ENCODE peak calls at places on chromosomes 11 and 22, in six cellular contexts. One of them, this sample, is unnamed.

GRCh38 chr11:116657842-116658825 is 114.7 kb downstream of the BUD13 start:
- DNase-seq in body of pancreas: no peak
- DNase-seq in sigmoid colon: no peak
- DNase-seq in M059J: peak; percentile 20
- DNase-seq in central memory CD8-positive, alpha-beta T cell: no peak
- DNase-seq in ureter: no peak
- DNase-seq in this sample: peak; percentile 38

GRCh38 chr11:2762451-2762850 is 62.7 kb upstream of the KCNQ1OT1 start:
- DNase-seq in body of pancreas: no peak
- DNase-seq in sigmoid colon: no peak
- DNase-seq in M059J: no peak
- DNase-seq in central memory CD8-positive, alpha-beta T cell: no peak
- DNase-seq in ureter: no peak
- DNase-seq in this sample: peak; percentile 69

GRCh38 chr11:20565236-20565635 is 34.2 kb upstream of the SLC6A5 start:
- DNase-seq in body of pancreas: no peak
- DNase-seq in sigmoid colon: no peak
- DNase-seq in M059J: no peak
- DNase-seq in central memory CD8-positive, alpha-beta T cell: no peak
- DNase-seq in ureter: no peak
- DNase-seq in this sample: no peak

GRCh38 chr11:100890779-100891178 is 203.7 kb downstream of the ARHGAP42 start:
- DNase-seq in body of pancreas: no peak
- DNase-seq in sigmoid colon: no peak
- DNase-seq in M059J: peak; percentile 92
- DNase-seq in central memory CD8-positive, alpha-beta T cell: no peak
- DNase-seq in ureter: no peak
- DNase-seq in this sample: no peak

GRCh38 chr22:17842386-17842785 is 68.1 kb upstream of the BID start:
- DNase-seq in body of pancreas: no peak
- DNase-seq in sigmoid colon: peak; percentile 76
- DNase-seq in M059J: no peak
- DNase-seq in central memory CD8-positive, alpha-beta T cell: peak; percentile 53
- DNase-seq in ureter: no peak
- DNase-seq in this sample: no peak

GRCh38 chr11:103091024-103091423 is 936 bp downstream of the DCUN1D5 start:
- DNase-seq in body of pancreas: no peak
- DNase-seq in sigmoid colon: no peak
- DNase-seq in M059J: peak; percentile 23
- DNase-seq in central memory CD8-positive, alpha-beta T cell: no peak
- DNase-seq in ureter: no peak
- DNase-seq in this sample: no peak

GRCh38 chr11:70400643-70401042 is 2.3 kb downstream of the CTTN start:
- DNase-seq in body of pancreas: no peak
- DNase-seq in sigmoid colon: no peak
- DNase-seq in M059J: no peak
- DNase-seq in central memory CD8-positive, alpha-beta T cell: no peak
- DNase-seq in ureter: no peak
- DNase-seq in this sample: no peak

GRCh38 chr11:13486926-13487660 is 8.7 kb downstream of the PTH start:
- DNase-seq in body of pancreas: peak; percentile 63
- DNase-seq in sigmoid colon: no peak
- DNase-seq in M059J: peak; percentile 25
- DNase-seq in central memory CD8-positive, alpha-beta T cell: peak; percentile 27
- DNase-seq in ureter: peak; percentile 68
- DNase-seq in this sample: no peak

GRCh38 chr22:23565942-23566715 is 14.0 kb downstream of the IGLL1 start:
- DNase-seq in body of pancreas: peak; percentile 10
- DNase-seq in sigmoid colon: peak; percentile 51
- DNase-seq in M059J: no peak
- DNase-seq in central memory CD8-positive, alpha-beta T cell: no peak
- DNase-seq in ureter: no peak
- DNase-seq in this sample: no peak

GRCh38 chr22:45503071-45503815 is 560 bp downstream of the FBLN1 start:
- DNase-seq in body of pancreas: no peak
- DNase-seq in sigmoid colon: no peak
- DNase-seq in M059J: no peak
- DNase-seq in central memory CD8-positive, alpha-beta T cell: no peak
- DNase-seq in ureter: no peak
- DNase-seq in this sample: no peak

GRCh38 chr22:28952857-28953256 is 69.5 kb downstream of the ZNRF3 start:
- DNase-seq in body of pancreas: no peak
- DNase-seq in sigmoid colon: no peak
- DNase-seq in M059J: peak; percentile 19
- DNase-seq in central memory CD8-positive, alpha-beta T cell: no peak
- DNase-seq in ureter: no peak
- DNase-seq in this sample: no peak

GRCh38 chr22:17902960-17903359 is 121.4 kb downstream of the MICAL3 start:
- DNase-seq in body of pancreas: no peak
- DNase-seq in sigmoid colon: no peak
- DNase-seq in M059J: no peak
- DNase-seq in central memory CD8-positive, alpha-beta T cell: no peak
- DNase-seq in ureter: no peak
- DNase-seq in this sample: no peak

GRCh38 chr11:119709638-119710346 is 19.2 kb downstream of the NECTIN1 start:
- DNase-seq in body of pancreas: peak; percentile 57
- DNase-seq in sigmoid colon: no peak
- DNase-seq in M059J: peak; percentile 49
- DNase-seq in central memory CD8-positive, alpha-beta T cell: no peak
- DNase-seq in ureter: no peak
- DNase-seq in this sample: no peak

GRCh38 chr11:14242198-14242597 is 116.8 kb downstream of the RRAS2 start:
- DNase-seq in body of pancreas: peak; percentile 42
- DNase-seq in sigmoid colon: no peak
- DNase-seq in M059J: no peak
- DNase-seq in central memory CD8-positive, alpha-beta T cell: no peak
- DNase-seq in ureter: no peak
- DNase-seq in this sample: no peak

GRCh38 chr22:48937032-48937639 is 890.5 kb downstream of the BRD1 start:
- DNase-seq in body of pancreas: no peak
- DNase-seq in sigmoid colon: peak; percentile 20
- DNase-seq in M059J: no peak
- DNase-seq in central memory CD8-positive, alpha-beta T cell: no peak
- DNase-seq in ureter: peak; percentile 23
- DNase-seq in this sample: peak; percentile 35

GRCh38 chr11:108754901-108755625 is 90.2 kb downstream of the DDX10 start:
- DNase-seq in body of pancreas: no peak
- DNase-seq in sigmoid colon: peak; percentile 65
- DNase-seq in M059J: peak; percentile 59
- DNase-seq in central memory CD8-positive, alpha-beta T cell: no peak
- DNase-seq in ureter: no peak
- DNase-seq in this sample: no peak

GRCh38 chr11:72812968-72813739 is 1.1 kb upstream of the ATG16L2 start:
- DNase-seq in body of pancreas: peak; percentile 58
- DNase-seq in sigmoid colon: peak; percentile 78
- DNase-seq in M059J: peak; percentile 91
- DNase-seq in central memory CD8-positive, alpha-beta T cell: peak; percentile 54
- DNase-seq in ureter: peak; percentile 56
- DNase-seq in this sample: peak; percentile 94

GRCh38 chr11:34655335-34656008 is 34.6 kb downstream of the EHF start:
- DNase-seq in body of pancreas: no peak
- DNase-seq in sigmoid colon: no peak
- DNase-seq in M059J: peak; percentile 87
- DNase-seq in central memory CD8-positive, alpha-beta T cell: no peak
- DNase-seq in ureter: no peak
- DNase-seq in this sample: no peak

GRCh38 chr11:122851366-122852011 is 13.2 kb downstream of the CRTAM start:
- DNase-seq in body of pancreas: no peak
- DNase-seq in sigmoid colon: no peak
- DNase-seq in M059J: no peak
- DNase-seq in central memory CD8-positive, alpha-beta T cell: peak; percentile 26
- DNase-seq in ureter: no peak
- DNase-seq in this sample: no peak

GRCh38 chr11:16898274-16898985 is 115.8 kb downstream of the PLEKHA7 start:
- DNase-seq in body of pancreas: no peak
- DNase-seq in sigmoid colon: no peak
- DNase-seq in M059J: no peak
- DNase-seq in central memory CD8-positive, alpha-beta T cell: no peak
- DNase-seq in ureter: no peak
- DNase-seq in this sample: no peak

This sample was measured in coronary artery.